ENCODE peak calls at places on chromosomes 11 and 22, in seven cellular contexts. Z, R, E, V, X, H and I are unnamed samples.

GRCh38 chr11:128926437-128927107 is 16.1 kb downstream of the TP53AIP1 start:
- DNase-seq in Z (no peak), R (no peak), E (no peak), V (no peak), X (no peak), H (no peak), I (peak; percentile 48)

GRCh38 chr22:49685116-49685515 is 142.6 kb downstream of the BRD1 start:
- DNase-seq in Z (no peak), R (no peak), E (no peak), V (no peak), X (no peak), H (no peak), I (no peak)

GRCh38 chr11:86115542-86116385 is 46.9 kb upstream of the PICALM start:
- DNase-seq in Z (no peak), R (no peak), E (no peak), V (no peak), X (peak; percentile 94), H (no peak), I (no peak)

GRCh38 chr11:101866619-101867491 is 48.0 kb upstream of the CEP126 start:
- DNase-seq in Z (no peak), R (no peak), E (no peak), V (no peak), X (peak; percentile 84), H (no peak), I (no peak)

GRCh38 chr22:49740242-49740641 is 87.4 kb downstream of the BRD1 start:
- DNase-seq in Z (no peak), R (no peak), E (no peak), V (no peak), X (no peak), H (no peak), I (peak; percentile 9)

GRCh38 chr11:72767203-72768062 is 15.2 kb upstream of the ARAP1 start:
- DNase-seq in Z (no peak), R (no peak), E (no peak), V (no peak), X (no peak), H (no peak), I (no peak)

GRCh38 chr11:78339945-78340344 is 77.7 kb downstream of the GAB2 start:
- DNase-seq in Z (no peak), R (no peak), E (no peak), V (no peak), X (no peak), H (no peak), I (no peak)

GRCh38 chr11:116379185-116379828 is 393.5 kb downstream of the BUD13 start:
- DNase-seq in Z (no peak), R (no peak), E (peak; percentile 30), V (peak; percentile 11), X (peak; percentile 17), H (no peak), I (no peak)

GRCh38 chr11:40274017-40274416 is 1185.4 kb downstream of the LRRC4C start:
- DNase-seq in Z (no peak), R (no peak), E (no peak), V (no peak), X (peak; percentile 97), H (no peak), I (no peak)

GRCh38 chr11:128251140-128251539 is 336.2 kb downstream of the ETS1 start:
- DNase-seq in Z (no peak), R (no peak), E (no peak), V (no peak), X (peak; percentile 58), H (no peak), I (no peak)

GRCh38 chr22:37179622-37180420 is 8.2 kb downstream of the C1QTNF6 start:
- DNase-seq in Z (peak; percentile 58), R (no peak), E (no peak), V (peak; percentile 81), X (no peak), H (no peak), I (peak; percentile 43)

GRCh38 chr22:27416553-27417427 is 384.8 kb downstream of the MN1 start:
- DNase-seq in Z (no peak), R (no peak), E (no peak), V (no peak), X (peak; percentile 93), H (no peak), I (peak; percentile 74)

GRCh38 chr22:42388130-42388797 is 43.9 kb downstream of the NFAM1 start:
- DNase-seq in Z (no peak), R (no peak), E (no peak), V (no peak), X (peak; percentile 26), H (no peak), I (no peak)

GRCh38 chr22:40526960-40527359 is 109.6 kb downstream of the MRTFA start:
- DNase-seq in Z (no peak), R (no peak), E (no peak), V (no peak), X (no peak), H (no peak), I (no peak)

GRCh38 chr22:40524392-40525249 is 111.9 kb downstream of the MRTFA start:
- DNase-seq in Z (no peak), R (no peak), E (no peak), V (no peak), X (no peak), H (no peak), I (no peak)

GRCh38 chr22:40529817-40530216 is 106.7 kb downstream of the MRTFA start:
- DNase-seq in Z (no peak), R (no peak), E (no peak), V (no peak), X (peak; percentile 43), H (no peak), I (no peak)

GRCh38 chr22:40521046-40521445 is 115.5 kb downstream of the MRTFA start:
- DNase-seq in Z (no peak), R (no peak), E (no peak), V (no peak), X (no peak), H (no peak), I (no peak)

DNA sequence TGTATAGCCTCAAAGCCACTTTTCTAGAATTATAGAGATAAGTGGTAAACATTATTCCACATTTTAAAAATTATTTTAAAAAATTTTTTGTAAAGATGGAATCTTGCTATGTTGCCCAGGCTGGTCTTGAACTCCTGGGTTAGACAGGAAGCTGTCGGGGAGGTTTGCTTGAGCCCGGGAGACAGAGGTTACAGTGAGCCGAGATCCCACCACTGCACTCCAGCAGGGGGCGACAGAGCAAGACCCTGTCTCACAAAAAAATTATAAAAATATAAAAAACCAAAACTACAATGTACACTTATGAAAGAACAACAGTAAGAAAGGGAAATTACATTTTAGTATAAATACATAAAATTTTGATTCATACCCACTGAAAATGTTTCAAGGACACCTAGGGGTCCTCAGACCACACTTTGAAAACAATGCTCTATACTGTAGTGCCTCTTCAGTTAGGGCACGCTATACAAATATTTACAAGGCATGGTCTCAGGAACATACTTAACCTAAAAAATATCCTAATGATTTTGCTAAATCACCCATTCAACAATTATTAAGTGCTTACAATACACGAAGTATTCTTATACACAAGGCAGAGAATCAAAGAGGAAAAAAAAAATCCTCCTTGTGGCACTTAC is 111.2 kb downstream of the MRTFA start:
- DNase-seq in Z (no peak), R (peak; percentile 51), E (peak; percentile 50), V (peak; percentile 51), X (no peak), H (peak; percentile 72), I (peak; percentile 83)
- H3K27ac ChIP-seq in Z (no peak overlapping the region), R (no peak overlapping the region), E (no peak overlapping the region), V (no peak overlapping the region), X (no peak overlapping the region), H (no peak overlapping the region), I (no peak overlapping the region)

GRCh38 chr22:20204821-20205220 is 54.0 kb upstream of the CCDC188 start:
- DNase-seq in Z (no peak), R (no peak), E (no peak), V (no peak), X (no peak), H (no peak), I (no peak)

GRCh38 chr22:20205464-20205963 is 54.7 kb upstream of the CCDC188 start:
- DNase-seq in Z (no peak), R (no peak), E (no peak), V (no peak), X (no peak), H (no peak), I (no peak)

GRCh38 chr22:20207277-20208025 is 56.6 kb upstream of the CCDC188 start:
- DNase-seq in Z (no peak), R (no peak), E (no peak), V (no peak), X (no peak), H (no peak), I (no peak)

GRCh38 chr22:20205964-20206708 is 55.3 kb upstream of the CCDC188 start:
- DNase-seq in Z (peak; percentile 74), R (peak; percentile 61), E (peak; percentile 62), V (peak; percentile 78), X (peak; percentile 46), H (peak; percentile 66), I (peak; percentile 68)

GRCh38 chr22:20206709-20207215 is 55.9 kb upstream of the CCDC188 start:
- DNase-seq in Z (no peak), R (no peak), E (no peak), V (peak; percentile 31), X (no peak), H (no peak), I (no peak)
- H3K27ac ChIP-seq in Z (peak overlapping the region; percentile 54), R (peak overlapping the region; percentile 63), E (peak overlapping the region; percentile 72), V (peak overlapping the region; percentile 84), X (peak overlapping the region; percentile 66), H (peak overlapping the region; percentile 74), I (no peak overlapping the region)

DNA sequence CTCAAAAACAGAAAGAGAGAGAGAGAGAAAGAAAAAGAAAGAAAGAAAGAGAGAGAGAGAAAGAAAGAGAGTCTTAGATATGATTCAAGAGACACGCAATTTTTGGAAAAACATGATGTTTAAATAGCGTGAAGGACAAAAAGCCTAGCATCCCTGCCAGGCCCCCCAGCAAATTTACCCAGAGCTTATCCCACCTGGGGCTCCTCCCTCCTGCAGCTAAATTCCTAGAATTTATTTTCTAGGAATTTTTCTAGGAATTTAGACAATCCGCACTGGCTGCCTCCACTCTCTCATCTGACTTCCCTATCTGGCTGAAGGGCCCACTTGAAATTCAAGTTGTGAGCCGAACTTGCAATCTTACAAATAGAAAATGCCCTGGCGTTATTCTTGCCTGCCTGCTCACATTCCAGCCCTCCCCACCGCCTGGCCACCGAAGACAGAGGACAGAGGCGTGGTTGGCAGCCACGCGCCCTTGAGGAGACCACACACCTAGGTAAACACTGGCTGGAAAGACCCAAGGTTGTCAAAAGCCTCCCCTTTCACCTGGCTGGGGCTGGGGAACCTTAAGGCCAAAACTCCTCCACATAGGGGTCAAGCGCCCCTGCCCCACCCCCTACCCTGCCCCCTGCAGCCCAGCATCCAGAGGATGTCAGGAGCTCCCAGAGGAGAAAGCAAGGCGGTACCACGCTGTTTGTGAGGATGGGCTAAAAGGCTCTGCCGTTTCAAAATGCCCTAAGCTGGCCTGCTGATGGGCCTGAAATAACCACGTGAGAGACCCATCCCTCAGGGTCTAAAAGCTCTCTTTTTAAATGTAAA is 42.2 kb downstream of the AHNAK start:
- DNase-seq in Z (no peak), R (no peak), E (no peak), V (no peak), X (no peak), H (no peak), I (no peak)
- H3K27ac ChIP-seq in Z (peak overlapping the region; percentile 89), R (no peak overlapping the region), E (no peak overlapping the region), V (peak overlapping the region; percentile 83), X (no peak overlapping the region), H (no peak overlapping the region), I (no peak overlapping the region)

DNA sequence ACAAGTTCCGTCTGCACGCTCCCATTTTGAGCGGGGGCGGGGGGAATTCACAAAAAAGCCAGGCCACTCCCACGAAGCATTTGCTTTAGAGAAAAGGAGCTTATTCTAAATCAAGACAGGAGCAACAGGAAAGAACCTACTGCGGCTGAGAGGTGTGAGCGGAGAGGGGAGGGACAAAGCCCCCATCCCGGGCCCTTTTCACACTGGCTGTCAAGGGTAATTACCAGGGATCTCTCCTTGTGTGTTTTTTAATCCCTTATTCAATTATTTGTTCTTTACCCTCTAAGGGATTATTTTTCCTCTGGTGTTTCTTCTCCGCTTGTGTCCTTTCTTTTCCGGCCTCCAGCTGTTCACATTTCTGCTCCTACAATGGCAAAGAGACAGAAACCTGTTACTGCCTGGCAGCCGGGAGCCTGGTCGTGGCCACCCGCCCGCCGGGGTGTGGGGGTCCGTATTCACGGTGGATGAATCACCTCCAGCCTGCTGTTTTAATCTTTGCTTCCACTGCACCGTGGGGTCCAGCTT is 61.5 kb upstream of the FADD start:
- DNase-seq in Z (no peak), R (no peak), E (no peak), V (no peak), X (peak; percentile 29), H (no peak), I (no peak)
- H3K27ac ChIP-seq in Z (no peak overlapping the region), R (no peak overlapping the region), E (no peak overlapping the region), V (no peak overlapping the region), X (no peak overlapping the region), H (no peak overlapping the region), I (no peak overlapping the region)